ENCODE peak calls at places on chromosomes 11 and 22, in nine cellular contexts. One of them, this sample, is unnamed.

GRCh38 chr11:18056561-18057181 is 10.6 kb upstream of the TPH1 start:
- DNase-seq in activated gamma-delta T cell: no peak
- DNase-seq in CD8-positive, alpha-beta memory T cell: no peak
- DNase-seq in NB4: no peak
- DNase-seq in AG08396: no peak
- DNase-seq in lower leg skin: no peak
- DNase-seq in colonic mucosa: no peak
- DNase-seq in T-cell: no peak
- DNase-seq in fibroblast of mammary gland: no peak
- DNase-seq in this sample: no peak

GRCh38 chr22:40183029-40183581 is 5.4 kb downstream of the TNRC6B start:
- DNase-seq in colonic mucosa: no peak
- DNase-seq in fibroblast of mammary gland: peak
- DNase-seq in NB4: peak
- DNase-seq in activated gamma-delta T cell: no peak
- DNase-seq in T-cell: no peak
- DNase-seq in CD8-positive, alpha-beta memory T cell: no peak
- DNase-seq in lower leg skin: no peak
- DNase-seq in AG08396: peak
- DNase-seq in this sample: no peak

GRCh38 chr11:43852057-43852636 is 28.5 kb upstream of the ALKBH3 start:
- DNase-seq in AG08396: peak
- DNase-seq in CD8-positive, alpha-beta memory T cell: peak
- DNase-seq in NB4: peak
- DNase-seq in fibroblast of mammary gland: peak
- DNase-seq in T-cell: peak
- DNase-seq in activated gamma-delta T cell: no peak
- DNase-seq in lower leg skin: peak
- DNase-seq in colonic mucosa: peak
- DNase-seq in this sample: peak

GRCh38 chr11:68543594-68543993 is 83.0 kb downstream of the PPP6R3 start:
- DNase-seq in fibroblast of mammary gland: no peak
- DNase-seq in NB4: no peak
- DNase-seq in lower leg skin: no peak
- DNase-seq in activated gamma-delta T cell: no peak
- DNase-seq in AG08396: no peak
- DNase-seq in CD8-positive, alpha-beta memory T cell: no peak
- DNase-seq in T-cell: no peak
- DNase-seq in colonic mucosa: no peak
- DNase-seq in this sample: no peak

GRCh38 chr22:21780259-21780658 is 44.7 kb upstream of the YPEL1 start:
- DNase-seq in T-cell: no peak
- DNase-seq in AG08396: no peak
- DNase-seq in fibroblast of mammary gland: no peak
- DNase-seq in NB4: no peak
- DNase-seq in lower leg skin: no peak
- DNase-seq in colonic mucosa: no peak
- DNase-seq in activated gamma-delta T cell: no peak
- DNase-seq in CD8-positive, alpha-beta memory T cell: no peak
- DNase-seq in this sample: no peak

GRCh38 chr11:74648894-74649293 is 56.5 kb downstream of the POLD3 start:
- DNase-seq in CD8-positive, alpha-beta memory T cell: no peak
- DNase-seq in fibroblast of mammary gland: peak
- DNase-seq in NB4: no peak
- DNase-seq in activated gamma-delta T cell: no peak
- DNase-seq in AG08396: peak
- DNase-seq in lower leg skin: no peak
- DNase-seq in T-cell: no peak
- DNase-seq in colonic mucosa: no peak
- DNase-seq in this sample: no peak

GRCh38 chr11:57214494-57214893 is 22.6 kb downstream of the APLNR start:
- DNase-seq in lower leg skin: no peak
- DNase-seq in NB4: no peak
- DNase-seq in fibroblast of mammary gland: peak
- DNase-seq in CD8-positive, alpha-beta memory T cell: no peak
- DNase-seq in colonic mucosa: no peak
- DNase-seq in AG08396: peak
- DNase-seq in T-cell: no peak
- DNase-seq in activated gamma-delta T cell: no peak
- DNase-seq in this sample: no peak

GRCh38 chr11:3890014-3890413 is 34.5 kb downstream of the STIM1 start:
- DNase-seq in AG08396: no peak
- DNase-seq in activated gamma-delta T cell: no peak
- DNase-seq in T-cell: no peak
- DNase-seq in colonic mucosa: no peak
- DNase-seq in CD8-positive, alpha-beta memory T cell: no peak
- DNase-seq in lower leg skin: no peak
- DNase-seq in NB4: no peak
- DNase-seq in fibroblast of mammary gland: no peak
- DNase-seq in this sample: no peak

GRCh38 chr11:112343368-112344039 is 82.8 kb upstream of the PLET1 start:
- DNase-seq in T-cell: no peak
- DNase-seq in NB4: no peak
- DNase-seq in AG08396: no peak
- DNase-seq in CD8-positive, alpha-beta memory T cell: no peak
- DNase-seq in fibroblast of mammary gland: peak
- DNase-seq in lower leg skin: no peak
- DNase-seq in activated gamma-delta T cell: no peak
- DNase-seq in colonic mucosa: no peak
- DNase-seq in this sample: no peak

GRCh38 chr11:109971184-109971523 is 122.0 kb upstream of the ZC3H12C start:
- DNase-seq in fibroblast of mammary gland: peak
- DNase-seq in NB4: no peak
- DNase-seq in AG08396: peak
- DNase-seq in CD8-positive, alpha-beta memory T cell: no peak
- DNase-seq in T-cell: no peak
- DNase-seq in lower leg skin: no peak
- DNase-seq in activated gamma-delta T cell: no peak
- DNase-seq in colonic mucosa: no peak
- DNase-seq in this sample: no peak

GRCh38 chr22:45602824-45603301 is 68.8 kb upstream of the ATXN10 start:
- DNase-seq in fibroblast of mammary gland: peak
- DNase-seq in lower leg skin: no peak
- DNase-seq in CD8-positive, alpha-beta memory T cell: no peak
- DNase-seq in T-cell: no peak
- DNase-seq in AG08396: no peak
- DNase-seq in colonic mucosa: no peak
- DNase-seq in activated gamma-delta T cell: no peak
- DNase-seq in NB4: peak
- DNase-seq in this sample: no peak

GRCh38 chr11:80156062-80156461 is 715.2 kb upstream of the TENM4 start:
- DNase-seq in activated gamma-delta T cell: no peak
- DNase-seq in lower leg skin: no peak
- DNase-seq in NB4: no peak
- DNase-seq in colonic mucosa: no peak
- DNase-seq in AG08396: no peak
- DNase-seq in T-cell: no peak
- DNase-seq in CD8-positive, alpha-beta memory T cell: no peak
- DNase-seq in fibroblast of mammary gland: no peak
- DNase-seq in this sample: no peak

GRCh38 chr22:28813772-28814518 is 13.6 kb upstream of the XBP1 start:
- DNase-seq in activated gamma-delta T cell: no peak
- DNase-seq in colonic mucosa: peak
- DNase-seq in AG08396: no peak
- DNase-seq in T-cell: no peak
- DNase-seq in NB4: peak
- DNase-seq in lower leg skin: no peak
- DNase-seq in fibroblast of mammary gland: no peak
- DNase-seq in CD8-positive, alpha-beta memory T cell: no peak
- DNase-seq in this sample: peak

GRCh38 chr11:28110839-28111235 is 2.6 kb downstream of the METTL15 start:
- DNase-seq in activated gamma-delta T cell: no peak
- DNase-seq in fibroblast of mammary gland: no peak
- DNase-seq in AG08396: peak
- DNase-seq in lower leg skin: no peak
- DNase-seq in NB4: peak
- DNase-seq in T-cell: no peak
- DNase-seq in colonic mucosa: peak
- DNase-seq in CD8-positive, alpha-beta memory T cell: no peak
- DNase-seq in this sample: peak

GRCh38 chr11:126581871-126582270 is 226.4 kb downstream of the ST3GAL4 start:
- DNase-seq in lower leg skin: no peak
- DNase-seq in NB4: no peak
- DNase-seq in colonic mucosa: no peak
- DNase-seq in T-cell: no peak
- DNase-seq in AG08396: no peak
- DNase-seq in activated gamma-delta T cell: no peak
- DNase-seq in fibroblast of mammary gland: no peak
- DNase-seq in CD8-positive, alpha-beta memory T cell: no peak
- DNase-seq in this sample: no peak

GRCh38 chr11:111734383-111735261 is 31.6 kb downstream of the PPP2R1B start:
- DNase-seq in CD8-positive, alpha-beta memory T cell: no peak
- DNase-seq in fibroblast of mammary gland: peak
- DNase-seq in colonic mucosa: no peak
- DNase-seq in AG08396: no peak
- DNase-seq in T-cell: no peak
- DNase-seq in lower leg skin: no peak
- DNase-seq in NB4: no peak
- DNase-seq in activated gamma-delta T cell: no peak
- DNase-seq in this sample: no peak

GRCh38 chr11:112285918-112286317 is 25.3 kb upstream of the PLET1 start:
- DNase-seq in NB4: no peak
- DNase-seq in lower leg skin: no peak
- DNase-seq in fibroblast of mammary gland: peak
- DNase-seq in activated gamma-delta T cell: no peak
- DNase-seq in T-cell: no peak
- DNase-seq in AG08396: no peak
- DNase-seq in CD8-positive, alpha-beta memory T cell: no peak
- DNase-seq in colonic mucosa: no peak
- DNase-seq in this sample: no peak

GRCh38 chr11:70716986-70717775 is 318.9 kb downstream of the CTTN start:
- DNase-seq in lower leg skin: no peak
- DNase-seq in AG08396: no peak
- DNase-seq in CD8-positive, alpha-beta memory T cell: no peak
- DNase-seq in colonic mucosa: no peak
- DNase-seq in T-cell: no peak
- DNase-seq in activated gamma-delta T cell: no peak
- DNase-seq in fibroblast of mammary gland: no peak
- DNase-seq in NB4: peak
- DNase-seq in this sample: no peak

GRCh38 chr11:6402561-6402981 is 12.3 kb downstream of the SMPD1 start:
- DNase-seq in colonic mucosa: peak
- DNase-seq in activated gamma-delta T cell: no peak
- DNase-seq in CD8-positive, alpha-beta memory T cell: peak
- DNase-seq in T-cell: peak
- DNase-seq in lower leg skin: no peak
- DNase-seq in fibroblast of mammary gland: no peak
- DNase-seq in NB4: peak
- DNase-seq in AG08396: no peak
- DNase-seq in this sample: no peak

GRCh38 chr11:76598426-76598839 is 72.1 kb downstream of the LRRC32 start:
- DNase-seq in colonic mucosa: no peak
- DNase-seq in CD8-positive, alpha-beta memory T cell: peak
- DNase-seq in NB4: peak
- DNase-seq in lower leg skin: peak
- DNase-seq in fibroblast of mammary gland: peak
- DNase-seq in activated gamma-delta T cell: no peak
- DNase-seq in AG08396: no peak
- DNase-seq in T-cell: no peak
- DNase-seq in this sample: no peak

GRCh38 chr11:28529540-28530410 is 421.6 kb downstream of the METTL15 start:
- DNase-seq in fibroblast of mammary gland: peak
- DNase-seq in AG08396: peak
- DNase-seq in NB4: peak
- DNase-seq in activated gamma-delta T cell: no peak
- DNase-seq in colonic mucosa: no peak
- DNase-seq in T-cell: no peak
- DNase-seq in lower leg skin: no peak
- DNase-seq in CD8-positive, alpha-beta memory T cell: no peak
- DNase-seq in this sample: no peak

GRCh38 chr11:8017894-8018741 is 31.0 kb downstream of the EIF3F start:
- DNase-seq in lower leg skin: no peak
- DNase-seq in colonic mucosa: peak
- DNase-seq in fibroblast of mammary gland: peak
- DNase-seq in activated gamma-delta T cell: no peak
- DNase-seq in T-cell: no peak
- DNase-seq in CD8-positive, alpha-beta memory T cell: no peak
- DNase-seq in AG08396: peak
- DNase-seq in NB4: no peak
- DNase-seq in this sample: no peak

GRCh38 chr22:20764729-20765128 is 9.2 kb upstream of the SERPIND1 start:
- DNase-seq in fibroblast of mammary gland: no peak
- DNase-seq in AG08396: no peak
- DNase-seq in NB4: no peak
- DNase-seq in T-cell: no peak
- DNase-seq in colonic mucosa: no peak
- DNase-seq in CD8-positive, alpha-beta memory T cell: no peak
- DNase-seq in lower leg skin: no peak
- DNase-seq in activated gamma-delta T cell: no peak
- DNase-seq in this sample: no peak

GRCh38 chr11:134453441-134453840 is 41.4 kb upstream of the B3GAT1 start:
- DNase-seq in activated gamma-delta T cell: no peak
- DNase-seq in NB4: no peak
- DNase-seq in CD8-positive, alpha-beta memory T cell: no peak
- DNase-seq in colonic mucosa: no peak
- DNase-seq in T-cell: no peak
- DNase-seq in lower leg skin: no peak
- DNase-seq in fibroblast of mammary gland: no peak
- DNase-seq in AG08396: no peak
- DNase-seq in this sample: no peak

GRCh38 chr11:33742249-33742851 is 6.1 kb upstream of the CD59 start:
- DNase-seq in NB4: peak
- DNase-seq in activated gamma-delta T cell: no peak
- DNase-seq in T-cell: no peak
- DNase-seq in CD8-positive, alpha-beta memory T cell: no peak
- DNase-seq in lower leg skin: no peak
- DNase-seq in fibroblast of mammary gland: peak
- DNase-seq in colonic mucosa: no peak
- DNase-seq in AG08396: no peak
- DNase-seq in this sample: no peak

GRCh38 chr11:28170759-28171158 is 62.6 kb downstream of the METTL15 start:
- DNase-seq in T-cell: no peak
- DNase-seq in AG08396: no peak
- DNase-seq in colonic mucosa: no peak
- DNase-seq in lower leg skin: no peak
- DNase-seq in fibroblast of mammary gland: no peak
- DNase-seq in CD8-positive, alpha-beta memory T cell: no peak
- DNase-seq in activated gamma-delta T cell: no peak
- DNase-seq in NB4: no peak
- DNase-seq in this sample: no peak